ENCODE peak calls at places on chromosome 13, in nine cellular contexts. Q is hypothalamus; E is hippocampal formation; Y is ELR; R is ovary; U is amniotic stem cell; W is breast epithelium; C is activated T-cell treated with anti-CD3 and anti-CD28 coated beads for 48 hours; I is naive thymus-derived CD4-positive, alpha-beta T cell. P is an unnamed sample.

GRCh38 chr13:33137726-33138125 is 121.5 kb downstream of the KL start:
- DNase-seq in Q (no peak), E (no peak), Y (no peak), R (no peak), U (no peak), W (no peak), C (no peak), I (no peak), P (no peak)

GRCh38 chr13:31947506-31947905 is 84.1 kb upstream of the FRY start:
- DNase-seq in Q (no peak), E (no peak), Y (no peak), R (no peak), U (no peak), W (no peak), C (no peak), I (no peak), P (no peak)

GRCh38 chr13:23866420-23867026 is 22.7 kb downstream of the MIPEP start:
- DNase-seq in Q (no peak), E (no peak), Y (peak), R (no peak), U (no peak), W (no peak), C (no peak), I (no peak), P (no peak)

GRCh38 chr13:49602005-49602404 is 16.6 kb upstream of the RCBTB1 start:
- DNase-seq in Q (no peak), E (no peak), Y (no peak), R (no peak), U (no peak), W (no peak), C (no peak), I (no peak), P (no peak)

GRCh38 chr13:41127746-41128145 is 4.9 kb downstream of the KBTBD6 start:
- DNase-seq in Q (no peak), E (no peak), Y (no peak), R (no peak), U (no peak), W (no peak), C (no peak), I (no peak), P (no peak)

GRCh38 chr13:51419015-51419636 is 33.7 kb downstream of the INTS6 start:
- DNase-seq in Q (no peak), E (no peak), Y (no peak), R (no peak), U (no peak), W (no peak), C (no peak), I (no peak), P (no peak)

GRCh38 chr13:87671031-87671823 is at the start of gene SLITRK5:
- DNase-seq in Q (peak), E (peak), Y (peak), R (peak), U (no peak), W (no peak), C (peak), I (peak), P (no peak)

GRCh38 chr13:79528759-79529191 is 47.8 kb downstream of the NDFIP2 start:
- DNase-seq in Q (no peak), E (no peak), Y (peak), R (no peak), U (no peak), W (no peak), C (no peak), I (no peak), P (no peak)

GRCh38 chr13:77113496-77113895 is 86.5 kb upstream of the FBXL3 start:
- DNase-seq in Q (no peak), E (no peak), Y (peak), R (no peak), U (no peak), W (no peak), C (no peak), I (no peak), P (no peak)

P was measured in smooth muscle cell of the brain vasculature.